ENCODE peak calls at places on chromosomes 11 and 22, in nine cellular contexts. B is bronchial epithelial cell; K is uterus; Q is coronary artery; X is psoas muscle; P is IMR-90; U is effector memory CD4-positive, alpha-beta T cell; V is GM12865; E is heart left ventricle. H is an unnamed sample.

GRCh38 chr22:34429314-34429713 is 509.0 kb upstream of the LARGE1 start:
- DNase-seq in Q (no peak), P (no peak), X (no peak), V (peak), B (peak), U (no peak), K (no peak), E (no peak), H (no peak)

GRCh38 chr11:128802358-128802981 is 64.6 kb downstream of the KCNJ1 start:
- DNase-seq in P (no peak), Q (no peak), V (no peak), U (no peak), X (no peak), B (peak), K (no peak), E (no peak), H (no peak)

GRCh38 chr22:43060213-43060612 is 29.0 kb downstream of the TTLL1 start:
- DNase-seq in Q (no peak), P (no peak), V (peak), E (no peak), U (no peak), X (peak), K (no peak), B (peak), H (peak)

GRCh38 chr22:32809786-32810185 is 8.3 kb downstream of the TIMP3 start:
- DNase-seq in X (no peak), Q (no peak), K (no peak), E (no peak), V (no peak), B (no peak), P (no peak), U (no peak), H (no peak)

GRCh38 chr11:70142171-70142875 is 60.8 kb upstream of the FADD start:
- DNase-seq in V (no peak), B (peak), K (no peak), Q (no peak), U (no peak), E (no peak), P (no peak), X (no peak), H (no peak)

GRCh38 chr11:29119691-29120328 is 897.0 kb downstream of the KCNA4 start:
- DNase-seq in B (peak), P (peak), Q (no peak), V (no peak), E (no peak), K (no peak), X (no peak), U (no peak), H (no peak)

GRCh38 chr11:100930185-100930778 is 199.3 kb downstream of the PGR start:
- DNase-seq in V (peak), U (no peak), P (peak), Q (no peak), K (no peak), X (no peak), E (no peak), B (peak), H (no peak)

GRCh38 chr11:92632510-92632909 is 336.9 kb upstream of the MTNR1B start:
- DNase-seq in P (no peak), K (no peak), X (no peak), V (no peak), U (no peak), Q (no peak), B (no peak), E (no peak), H (no peak)

GRCh38 chr22:50729391-50730012 is 8.5 kb upstream of the ACR start:
- DNase-seq in B (no peak), V (no peak), K (peak), P (no peak), X (peak), U (no peak), Q (no peak), E (peak), H (no peak)

GRCh38 chr11:131351848-131352247 is 18.6 kb upstream of the NTM start:
- DNase-seq in E (no peak), V (no peak), B (no peak), Q (no peak), K (no peak), X (no peak), P (no peak), U (no peak), H (no peak)

GRCh38 chr22:46103181-46103580 is 47.1 kb upstream of the PPARA start:
- DNase-seq in Q (no peak), V (no peak), E (no peak), U (no peak), B (no peak), K (no peak), X (no peak), P (no peak), H (no peak)

GRCh38 chr11:114001416-114001815 is 26.5 kb downstream of the HTR3A start:
- DNase-seq in U (no peak), Q (no peak), V (no peak), B (no peak), P (no peak), E (no peak), K (no peak), X (no peak), H (no peak)

GRCh38 chr11:8283510-8284272 is 20.0 kb upstream of the LMO1 start:
- DNase-seq in Q (peak), E (no peak), U (no peak), P (no peak), V (no peak), B (no peak), K (no peak), X (no peak), H (no peak)

GRCh38 chr11:68074584-68075352 is 35.9 kb downstream of the TCIRG1 start:
- DNase-seq in V (no peak), P (no peak), Q (no peak), X (no peak), B (no peak), U (no peak), K (no peak), E (no peak), H (no peak)

GRCh38 chr11:104127828-104128227 is 36.1 kb downstream of the PDGFD start:
- DNase-seq in K (no peak), U (no peak), E (no peak), V (no peak), Q (no peak), P (peak), X (no peak), B (peak), H (no peak)

GRCh38 chr11:46948378-46949131 is 12.0 kb downstream of the CSTPP1 start:
- DNase-seq in B (peak), E (no peak), X (no peak), K (no peak), Q (no peak), P (peak), U (no peak), V (no peak), H (no peak)

GRCh38 chr22:37604875-37605274 is 3.8 kb upstream of the GGA1 start:
- DNase-seq in P (no peak), K (no peak), B (no peak), Q (no peak), U (peak), X (no peak), E (no peak), V (peak), H (no peak)

GRCh38 chr11:2434008-2434407 is 10.3 kb downstream of the TRPM5 start:
- DNase-seq in X (peak), V (no peak), K (no peak), U (no peak), P (no peak), B (no peak), Q (no peak), E (no peak), H (peak)

GRCh38 chr11:70192666-70193410 is 10.3 kb upstream of the FADD start:
- DNase-seq in K (no peak), V (no peak), P (no peak), Q (peak), B (no peak), X (no peak), E (peak), U (no peak), H (no peak)

GRCh38 chr11:1926156-1927031 is 6.9 kb downstream of the TNNT3 start:
- DNase-seq in K (peak), B (no peak), V (no peak), U (no peak), E (peak), X (peak), P (no peak), Q (no peak), H (no peak)

GRCh38 chr11:115990004-115990447 is 485.8 kb upstream of the CADM1 start:
- DNase-seq in B (no peak), U (no peak), E (no peak), Q (no peak), K (no peak), V (peak), X (no peak), P (no peak), H (peak)

GRCh38 chr11:20564811-20565210 is 34.6 kb upstream of the SLC6A5 start:
- DNase-seq in K (no peak), U (no peak), X (no peak), P (no peak), B (no peak), V (no peak), E (no peak), Q (no peak), H (no peak)

GRCh38 chr11:126416542-126417090 is 61.1 kb downstream of the ST3GAL4 start:
- DNase-seq in K (peak), V (peak), E (peak), B (peak), Q (peak), P (peak), X (peak), U (peak), H (peak)
- H3K4me3 ChIP-seq in K (peak), V (peak), E (peak), B (peak), Q (peak), P (peak), X (peak), U (peak), H (peak)

GRCh38 chr11:45334410-45334809 is 48.3 kb upstream of the SYT13 start:
- DNase-seq in X (no peak), E (no peak), P (no peak), K (no peak), B (no peak), U (no peak), Q (no peak), V (no peak), H (no peak)

GRCh38 chr11:45339754-45340519 is 53.8 kb upstream of the SYT13 start:
- DNase-seq in B (peak), X (peak), U (peak), P (peak), Q (peak), E (peak), V (peak), K (peak), H (peak)

GRCh38 chr11:45335434-45335833 is 49.3 kb upstream of the SYT13 start:
- DNase-seq in U (no peak), K (no peak), E (no peak), P (no peak), X (no peak), V (no peak), B (no peak), Q (no peak), H (no peak)

GRCh38 chr11:45336136-45336535 is 50.0 kb upstream of the SYT13 start:
- DNase-seq in X (no peak), V (no peak), K (no peak), B (no peak), Q (no peak), U (no peak), P (no peak), E (no peak), H (no peak)

DNA sequence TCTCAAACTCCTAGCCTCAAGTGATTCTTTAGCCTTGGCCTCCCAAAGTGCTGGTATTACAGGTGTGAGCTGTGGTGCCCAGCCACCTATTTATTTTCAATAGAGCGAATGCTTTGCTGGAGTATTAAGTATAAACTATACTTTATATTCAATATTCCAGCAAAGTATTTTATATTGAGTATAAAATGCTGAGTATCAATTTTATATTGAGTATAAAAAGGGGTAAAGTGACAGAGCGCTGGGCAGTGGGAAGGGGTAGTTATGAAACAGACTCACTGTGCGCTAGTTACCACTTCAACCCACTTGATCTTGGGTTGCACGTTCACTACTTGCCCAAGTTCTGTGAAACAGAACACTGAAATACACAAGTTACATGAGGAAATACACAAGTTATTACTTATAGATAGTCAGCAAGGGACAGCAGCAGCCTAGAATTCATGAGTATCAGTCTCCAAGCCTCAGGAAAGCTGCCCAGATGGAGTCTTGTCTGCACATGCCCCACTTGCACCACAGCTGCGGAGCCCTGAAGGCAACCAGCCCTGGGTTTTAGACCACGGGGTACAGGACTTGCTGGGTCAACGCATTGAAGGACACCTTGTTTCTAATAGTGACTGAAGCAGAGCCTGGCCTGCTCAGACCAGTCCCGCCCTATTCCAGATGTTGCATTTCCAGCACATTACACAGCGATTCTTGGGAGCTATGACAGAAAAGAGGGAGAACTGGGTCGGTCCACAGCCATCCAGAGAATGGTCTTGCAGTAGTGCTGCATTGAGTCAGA is 51.6 kb upstream of the SYT13 start:
- DNase-seq in X (no peak), V (no peak), Q (no peak), U (no peak), B (peak), P (no peak), E (no peak), K (no peak), H (no peak)
- H3K4me3 ChIP-seq in X (no peak), V (no peak), Q (no peak), U (no peak), B (no peak), P (no peak), E (no peak), K (no peak), H (no peak)

GRCh38 chr22:48577014-48577690 is 1250.5 kb downstream of the BRD1 start:
- DNase-seq in K (no peak), U (no peak), P (no peak), X (peak), Q (no peak), B (no peak), E (no peak), V (no peak), H (no peak)
- H3K4me3 ChIP-seq in K (no peak), U (no peak), P (no peak), X (no peak), Q (peak), B (no peak), E (no peak), V (no peak), H (no peak)

GRCh38 chr11:117313828-117314768 is 2.0 kb downstream of the BACE1 start:
- DNase-seq in K (no peak), E (no peak), P (no peak), B (no peak), V (no peak), U (no peak), Q (no peak), X (no peak), H (no peak)
- H3K4me3 ChIP-seq in K (no peak), E (peak), P (peak), B (no peak), V (no peak), U (no peak), Q (peak), X (peak), H (no peak)

GRCh38 chr11:63672156-63672463 is 934 bp upstream of the ATL3 start:
- DNase-seq in X (no peak), K (no peak), P (no peak), Q (no peak), V (no peak), U (no peak), E (no peak), B (no peak), H (no peak)
- H3K4me3 ChIP-seq in X (peak), K (no peak), P (no peak), Q (peak), V (no peak), U (peak), E (peak), B (no peak), H (no peak)